ENCODE peak calls at places on chromosomes 2 and 18, in six cellular contexts. P, I, L, Q, V and F are unnamed samples.

GRCh38 chr2:10877691-10878111 is 34.0 kb upstream of the KCNF1 start:
- DNase-seq in L (no peak), I (no peak), Q (peak), V (no peak), P (no peak), F (no peak)

GRCh38 chr18:31205273-31205672 is 42.6 kb upstream of the DSC1 start:
- DNase-seq in L (no peak), I (no peak), P (no peak), V (no peak), Q (no peak), F (no peak)

GRCh38 chr2:237920673-237921072 is 46.1 kb upstream of the UBE2F start:
- DNase-seq in Q (no peak), V (peak), P (peak), L (no peak), I (no peak), F (no peak)

GRCh38 chr18:6927136-6927535 is 190.5 kb downstream of the LAMA1 start:
- DNase-seq in L (no peak), Q (no peak), V (no peak), I (no peak), P (no peak), F (no peak)

GRCh38 chr2:118291481-118291880 is 203.2 kb downstream of the INSIG2 start:
- DNase-seq in V (no peak), Q (no peak), P (no peak), L (no peak), I (no peak), F (no peak)

GRCh38 chr2:833180-833579 is 117.5 kb upstream of the SNTG2 start:
- DNase-seq in L (peak), Q (no peak), P (no peak), V (no peak), I (no peak), F (no peak)

GRCh38 chr2:202249521-202249850 is 11.1 kb upstream of the SUMO1 start:
- DNase-seq in P (no peak), V (peak), Q (no peak), L (no peak), I (no peak), F (no peak)

GRCh38 chr2:198127627-198128026 is 323.2 kb downstream of the PLCL1 start:
- DNase-seq in I (peak), L (peak), V (peak), Q (peak), P (peak), F (peak)

GRCh38 chr2:64812298-64812697 is 158.6 kb upstream of the SERTAD2 start:
- DNase-seq in L (no peak), Q (no peak), I (no peak), V (no peak), P (no peak), F (no peak)

GRCh38 chr2:186429095-186429494 is 57.0 kb upstream of the ZC3H15 start:
- DNase-seq in L (no peak), I (no peak), V (no peak), Q (no peak), P (no peak), F (no peak)

DNA sequence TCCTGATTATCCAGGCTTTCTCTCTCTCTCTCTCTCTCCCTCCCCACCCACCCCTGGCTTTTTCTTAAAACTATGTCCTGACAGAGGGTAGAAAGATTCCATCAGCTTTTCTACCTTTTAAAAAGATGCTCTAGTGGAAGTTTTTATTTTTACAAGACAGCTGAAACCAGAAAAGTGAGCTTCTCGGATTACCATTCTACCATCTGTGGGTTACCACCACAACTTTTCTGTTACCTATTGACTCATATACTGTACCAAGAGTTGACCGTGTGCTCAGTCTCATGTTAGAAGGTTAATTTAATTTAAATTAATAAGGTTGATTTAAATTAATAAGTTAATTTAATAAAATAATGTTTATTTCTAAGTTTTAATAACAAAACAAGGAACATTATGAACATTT is 137.6 kb downstream of the UPP2 start:
- DNase-seq in P (no peak), I (no peak), L (no peak), Q (no peak), V (no peak), F (no peak)
- TF ChIP-seq CTCF in P (no peak), I (no peak), L (no peak), Q (no peak), V (no peak), F (no peak)

GRCh38 chr18:21602302-21602592 is 1.7 kb upstream of the ESCO1 start:
- DNase-seq in I (peak), L (no peak), Q (no peak), V (no peak), P (no peak), F (peak)

GRCh38 chr18:21597616-21598015 is 2.9 kb downstream of the ESCO1 start:
- DNase-seq in P (no peak), L (no peak), I (no peak), V (no peak), Q (no peak), F (no peak)

GRCh38 chr18:21600526-21601410 is at the start of gene ESCO1:
- DNase-seq in I (peak), P (peak), L (peak), Q (peak), V (peak), F (peak)

GRCh38 chr18:21598726-21599584 is 1.5 kb downstream of the ESCO1 start:
- DNase-seq in I (no peak), P (no peak), V (no peak), L (no peak), Q (no peak), F (no peak)

GRCh38 chr18:21599585-21600525 is 649 bp downstream of the ESCO1 start:
- DNase-seq in L (peak), P (no peak), V (peak), I (peak), Q (peak), F (no peak)
- TF ChIP-seq CTCF in L (no peak), P (no peak), V (peak), I (no peak), Q (no peak), F (no peak)

GRCh38 chr2:190511104-190511503 is 23.4 kb downstream of the NEMP2 start:
- DNase-seq in I (no peak), Q (peak), V (peak), P (peak), L (no peak), F (no peak)
- TF ChIP-seq CTCF in I (peak), Q (peak), V (peak), P (peak), L (no peak), F (no peak)

DNA sequence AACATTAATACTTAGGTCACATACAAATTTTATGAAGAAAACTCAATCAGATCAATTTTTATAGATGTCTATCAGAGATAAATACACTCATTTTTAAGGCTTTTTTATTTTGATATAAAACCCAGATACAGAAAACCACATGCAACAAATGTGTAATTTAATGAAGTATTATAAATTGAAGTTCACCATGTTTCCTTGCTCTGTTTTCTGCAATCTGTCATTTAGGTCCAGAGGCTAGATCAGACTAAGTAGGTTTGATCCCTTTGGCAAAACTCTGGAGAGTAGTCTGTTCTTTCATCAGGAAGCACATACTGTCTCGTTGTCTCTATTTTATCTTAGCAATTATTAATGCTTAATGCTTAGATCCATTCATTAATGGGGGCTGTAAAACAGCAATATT is 841.6 kb downstream of the MBD2 start:
- DNase-seq in I (no peak), V (no peak), L (no peak), Q (no peak), P (no peak), F (no peak)
- TF ChIP-seq CTCF in I (no peak), V (no peak), L (no peak), Q (no peak), P (no peak), F (no peak)

GRCh38 chr2:108918941-108919341 is 70.1 kb downstream of the EDAR start:
- DNase-seq in P (no peak), L (no peak), Q (no peak), I (no peak), V (peak), F (no peak)

GRCh38 chr2:108917526-108917925 is 71.5 kb downstream of the EDAR start:
- DNase-seq in P (no peak), Q (no peak), I (no peak), L (no peak), V (no peak), F (no peak)

GRCh38 chr2:108917078-108917440 is 72.0 kb downstream of the EDAR start:
- DNase-seq in Q (peak), V (no peak), I (no peak), L (no peak), P (no peak), F (no peak)

GRCh38 chr2:108919571-108920373 is 69.2 kb downstream of the EDAR start:
- DNase-seq in Q (no peak), P (no peak), L (no peak), V (no peak), I (no peak), F (no peak)

DNA sequence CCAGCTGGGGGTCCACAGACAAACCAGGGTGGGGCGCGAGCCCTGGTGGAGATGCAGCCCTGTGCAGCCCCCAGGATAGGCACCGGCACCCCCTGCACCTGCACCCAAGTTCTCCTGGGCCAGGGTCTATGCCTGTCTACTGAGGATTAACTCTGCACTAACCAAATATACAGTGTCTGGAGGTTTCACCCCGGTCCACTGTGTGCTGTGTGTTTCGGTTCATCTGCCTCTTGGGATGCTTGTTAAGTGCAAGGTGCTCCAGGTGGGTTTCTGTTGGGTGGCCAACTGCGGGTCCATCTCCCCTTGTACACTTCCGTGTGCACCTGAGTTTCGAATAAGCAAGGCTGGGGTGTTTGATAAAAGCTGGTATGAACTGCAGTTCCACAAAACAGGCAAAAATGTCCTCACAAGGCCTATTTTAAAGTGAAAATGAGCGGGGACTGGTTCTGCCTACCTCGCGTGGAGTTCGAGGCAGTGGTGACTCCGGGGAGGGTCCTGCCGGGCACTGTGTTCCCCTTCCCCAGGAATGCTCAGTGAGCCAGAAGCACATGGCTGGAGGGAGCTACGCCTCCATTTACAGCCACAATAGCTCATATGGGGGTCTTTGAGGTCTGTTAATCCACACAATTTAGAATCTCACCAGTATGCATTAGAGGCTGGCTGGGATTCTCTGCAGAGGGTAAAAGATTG is 70.7 kb downstream of the EDAR start:
- DNase-seq in V (no peak), Q (no peak), L (no peak), P (no peak), I (no peak), F (no peak)
- TF ChIP-seq CTCF in V (no peak), Q (no peak), L (no peak), P (no peak), I (no peak), F (no peak)

DNA sequence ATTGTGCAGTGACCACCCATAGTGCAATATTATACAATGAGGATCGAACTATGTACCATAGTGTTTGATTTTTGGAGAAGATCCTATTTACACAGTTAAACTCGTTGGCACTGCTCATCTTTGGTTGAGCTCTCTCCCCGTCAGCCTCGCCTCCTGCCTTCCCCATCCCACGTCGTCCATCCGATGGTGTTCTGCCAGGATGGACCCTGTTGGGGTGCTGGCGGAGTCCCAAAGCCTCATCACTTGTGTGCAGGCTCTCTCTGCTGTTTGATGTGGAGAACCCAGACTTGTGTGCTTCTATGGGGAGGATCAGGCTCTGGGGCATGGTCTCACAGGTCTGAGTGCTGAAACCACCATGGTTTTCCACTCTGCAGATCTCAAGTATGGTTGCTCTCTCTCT is 85.4 kb downstream of the ITGB1BP1 start:
- DNase-seq in V (no peak), Q (no peak), I (no peak), P (no peak), L (no peak), F (no peak)
- TF ChIP-seq CTCF in V (no peak), Q (no peak), I (no peak), P (no peak), L (no peak), F (no peak)

GRCh38 chr2:219499058-219499307 is 292 bp downstream of the GMPPA start:
- DNase-seq in I (no peak), P (no peak), V (no peak), Q (no peak), L (no peak), F (no peak)

GRCh38 chr2:219497495-219498279 is 1.0 kb upstream of the GMPPA start:
- DNase-seq in I (peak), P (peak), L (peak), Q (peak), V (peak), F (peak)

GRCh38 chr2:219499555-219499954 is 864 bp downstream of the GMPPA start:
- DNase-seq in V (no peak), Q (no peak), I (no peak), P (no peak), L (no peak), F (no peak)

GRCh38 chr2:219496781-219497494 is 1.8 kb upstream of the GMPPA start:
- DNase-seq in P (no peak), L (no peak), V (no peak), Q (peak), I (no peak), F (no peak)

GRCh38 chr2:219498280-219499057 is at the start of gene GMPPA:
- DNase-seq in V (peak), P (peak), L (peak), I (peak), Q (peak), F (peak)
- TF ChIP-seq CTCF in V (peak), P (peak), L (no peak), I (no peak), Q (no peak), F (no peak)